ENCODE peak calls at places on chromosomes 6 and 20, in seven cellular contexts. V, D, A, S, C, R and P are unnamed samples.

GRCh38 chr6:53825514-53826321 is 30.9 kb downstream of the LRRC1 start:
- DNase-seq in C (no peak), S (no peak), V (no peak), D (no peak), R (peak; percentile 51), A (no peak), P (no peak)

GRCh38 chr6:11878735-11879134 is 100.1 kb upstream of the ADTRP start:
- DNase-seq in C (no peak), D (no peak), V (no peak), S (peak; percentile 58), R (no peak), A (no peak), P (no peak)

GRCh38 chr6:148857817-148858390 is 111.1 kb downstream of the UST start:
- DNase-seq in C (peak; percentile 70), D (no peak), S (peak; percentile 76), R (peak; percentile 94), A (no peak), V (peak; percentile 94), P (peak; percentile 76)

GRCh38 chr6:121666809-121667208 is 231.4 kb downstream of the GJA1 start:
- DNase-seq in A (no peak), D (no peak), R (peak; percentile 65), V (no peak), S (peak; percentile 92), C (peak; percentile 85), P (peak; percentile 73)

GRCh38 chr6:54377776-54378175 is 69.5 kb downstream of the TINAG start:
- DNase-seq in D (no peak), R (no peak), C (no peak), A (no peak), V (no peak), S (no peak), P (no peak)

GRCh38 chr6:12636336-12636735 is 80.2 kb upstream of the PHACTR1 start:
- DNase-seq in V (no peak), C (no peak), D (no peak), S (no peak), A (no peak), R (no peak), P (no peak)

GRCh38 chr20:34350095-34350494 is 13.0 kb upstream of the ITCH start:
- DNase-seq in C (no peak), V (no peak), S (no peak), R (no peak), D (no peak), A (no peak), P (no peak)

GRCh38 chr6:24274441-24275083 is 83.3 kb downstream of the DCDC2 start:
- DNase-seq in D (no peak), S (peak; percentile 37), R (peak; percentile 17), V (no peak), A (no peak), C (peak; percentile 33), P (peak; percentile 35)

GRCh38 chr20:2878515-2878914 is 5.2 kb downstream of the PTPRA start:
- DNase-seq in A (no peak), S (no peak), V (no peak), C (no peak), D (no peak), R (no peak), P (no peak)

GRCh38 chr20:51412333-51412761 is 130.2 kb downstream of the NFATC2 start:
- DNase-seq in V (peak; percentile 4), A (no peak), D (peak; percentile 36), C (peak; percentile 9), R (peak; percentile 47), S (peak; percentile 41), P (no peak)

GRCh38 chr6:21598662-21599061 is 5.1 kb downstream of the SOX4 start:
- DNase-seq in D (no peak), C (peak; percentile 58), V (no peak), A (no peak), R (no peak), S (peak; percentile 34), P (no peak)

GRCh38 chr6:19415605-19416326 is 421.4 kb upstream of the ID4 start:
- DNase-seq in D (no peak), R (peak; percentile 44), V (no peak), C (peak; percentile 76), A (no peak), S (peak; percentile 49), P (peak; percentile 47)

GRCh38 chr6:124190256-124190655 is 386.6 kb downstream of the NKAIN2 start:
- DNase-seq in V (no peak), A (no peak), R (no peak), D (no peak), C (no peak), S (no peak), P (no peak)

GRCh38 chr20:4046311-4046924 is 31.1 kb upstream of the RNF24 start:
- DNase-seq in D (no peak), S (no peak), V (no peak), C (no peak), A (no peak), R (no peak), P (no peak)

GRCh38 chr20:24060851-24061590 is 72.4 kb upstream of the GGTLC1 start:
- DNase-seq in D (no peak), V (no peak), C (no peak), S (no peak), A (no peak), R (no peak), P (no peak)

GRCh38 chr20:51034461-51034860 is 11.6 kb upstream of the KCNG1 start:
- DNase-seq in C (peak; percentile 18), R (peak; percentile 80), D (no peak), V (no peak), A (no peak), S (peak; percentile 21), P (no peak)

GRCh38 chr6:31270788-31271640 is 878 bp downstream of the HLA-C start:
- DNase-seq in V (no peak), C (peak; percentile 61), A (peak; percentile 82), R (peak; percentile 32), D (no peak), S (peak; percentile 42), P (peak; percentile 65)

GRCh38 chr20:64065973-64066341 is 3.0 kb downstream of the TCEA2 start:
- DNase-seq in S (peak; percentile 76), A (no peak), C (peak; percentile 80), V (no peak), R (peak; percentile 87), D (no peak), P (peak; percentile 89)

GRCh38 chr6:105793132-105793531 is 293.0 kb upstream of the PRDM1 start:
- DNase-seq in A (no peak), S (no peak), V (no peak), D (no peak), C (no peak), R (no peak), P (peak; percentile 62)

DNA sequence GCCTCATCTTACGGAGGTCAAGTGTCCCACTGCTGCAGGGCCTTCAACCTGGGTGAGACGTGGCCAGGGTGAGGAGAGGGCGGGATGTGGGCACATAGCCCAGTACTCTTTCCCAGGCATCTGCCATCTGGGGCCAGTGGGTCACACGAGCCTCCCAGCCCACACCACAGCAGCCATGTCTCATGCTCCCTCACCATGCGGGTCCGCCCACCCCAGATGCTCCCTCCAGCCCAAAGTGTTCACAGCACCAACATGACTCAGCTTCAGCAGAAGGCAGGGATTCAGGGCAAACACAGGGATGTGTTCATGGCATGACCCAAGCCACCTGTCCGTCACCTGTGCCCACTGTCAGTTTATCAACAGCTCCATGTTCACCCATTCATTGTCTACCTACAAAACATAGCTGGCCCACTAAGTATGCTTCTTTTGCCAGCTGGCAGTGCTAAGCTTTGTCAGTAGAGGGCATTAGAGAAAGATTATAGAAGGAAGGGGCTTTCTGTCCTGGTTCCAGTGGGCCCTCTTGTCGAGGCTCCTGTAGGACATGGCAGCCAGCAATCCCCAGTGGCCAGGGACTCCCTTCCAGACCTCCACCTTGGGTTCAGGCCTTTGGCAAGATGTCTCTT is 109.2 kb downstream of the FOXF2 start:
- DNase-seq in V (no peak), D (no peak), S (peak; percentile 29), R (peak; percentile 34), A (no peak), C (no peak), P (no peak)
- TF ChIP-seq CTCF in V (no peak), D (no peak), S (no peak), R (peak; percentile 20), A (peak; percentile 5), C (peak; percentile 13), P (no peak)

GRCh38 chr6:14396392-14396791 is 278.8 kb downstream of the CD83 start:
- DNase-seq in R (no peak), A (no peak), C (no peak), V (no peak), S (no peak), D (no peak), P (no peak)

GRCh38 chr6:14397518-14397901 is 279.9 kb downstream of the CD83 start:
- DNase-seq in C (no peak), V (no peak), R (no peak), S (no peak), A (no peak), D (no peak), P (no peak)

GRCh38 chr6:14398953-14399352 is 281.4 kb downstream of the CD83 start:
- DNase-seq in S (no peak), A (no peak), R (no peak), V (no peak), C (no peak), D (no peak), P (no peak)

GRCh38 chr6:14399635-14400034 is 282.1 kb downstream of the CD83 start:
- DNase-seq in S (no peak), D (no peak), C (no peak), A (no peak), R (no peak), V (no peak), P (no peak)

GRCh38 chr6:14396826-14397517 is 279.4 kb downstream of the CD83 start:
- DNase-seq in S (peak; percentile 54), A (no peak), D (no peak), C (peak; percentile 16), R (peak; percentile 20), V (no peak), P (no peak)
- TF ChIP-seq CTCF in S (peak; percentile 47), A (peak; percentile 27), D (no peak), C (peak; percentile 17), R (peak; percentile 29), V (no peak), P (peak; percentile 15)

DNA sequence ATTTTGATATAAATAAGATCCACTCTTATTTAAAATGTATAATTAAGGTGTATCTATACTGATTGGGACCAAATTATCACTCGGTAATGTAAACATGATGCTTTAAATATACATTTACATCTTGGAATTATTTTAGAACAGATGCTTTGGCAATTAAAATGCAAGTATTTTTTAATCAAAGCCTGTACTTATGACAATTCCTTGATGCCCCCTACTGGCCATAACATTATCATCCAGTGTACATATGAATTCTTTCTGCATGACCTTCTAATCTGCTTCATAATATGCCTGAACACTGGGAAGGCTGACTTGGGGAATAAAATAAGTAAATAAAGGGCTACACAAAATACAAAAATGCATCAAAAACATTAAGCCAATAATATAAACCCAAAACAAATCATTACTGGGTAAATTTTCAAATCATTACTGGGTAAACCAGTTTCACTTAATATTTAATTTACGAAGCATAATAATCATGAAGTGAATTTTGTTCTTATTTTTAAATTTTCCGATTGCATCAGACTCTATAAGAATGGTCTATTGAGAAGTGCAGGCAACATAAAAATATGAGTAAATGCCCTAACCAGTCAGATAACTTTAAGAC is 65.1 kb downstream of the CGA start:
- DNase-seq in D (no peak), C (peak; percentile 81), V (peak; percentile 23), A (no peak), R (peak; percentile 69), S (peak; percentile 77), P (peak; percentile 67)
- TF ChIP-seq CTCF in D (no peak), C (peak; percentile 60), V (peak; percentile 52), A (peak; percentile 55), R (peak; percentile 65), S (peak; percentile 64), P (peak; percentile 51)

DNA sequence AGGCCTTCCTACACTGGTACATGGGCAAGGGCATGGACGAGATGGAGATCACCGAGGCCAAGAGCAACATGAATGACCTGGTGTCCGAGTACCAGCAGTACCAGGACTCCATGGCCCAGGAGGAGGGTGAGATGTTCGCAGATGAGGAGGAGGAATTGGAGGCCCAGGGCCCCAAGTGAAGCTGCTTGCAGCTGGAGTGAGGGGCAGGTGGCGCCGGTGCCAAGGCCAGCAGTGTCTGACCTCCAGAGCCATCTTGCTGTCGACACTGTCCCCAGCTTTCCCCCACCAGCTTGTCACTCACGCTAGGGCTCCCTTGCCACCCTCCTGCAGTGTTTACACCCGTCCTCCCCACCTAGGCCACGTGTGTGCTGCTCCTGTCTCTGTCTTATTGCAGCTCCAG is 12.2 kb downstream of the GABRR2 start:
- DNase-seq in C (no peak), R (no peak), S (no peak), A (no peak), D (no peak), V (no peak), P (no peak)
- TF ChIP-seq CTCF in C (no peak), R (no peak), S (no peak), A (no peak), D (no peak), V (no peak), P (no peak)